ENCODE peak calls at places on chromosomes 4 and X, in five cellular contexts. W is ascending aorta, K is tibial nerve, L is mesendoderm, P is lung. V is an unnamed sample.

GRCh38 chrX:42615161-42615563 is 162.8 kb downstream of the PPP1R2C start:
- DNase-seq in W (no peak), K (no peak), L (peak), P (no peak), V (no peak)

GRCh38 chr4:126247409-126247808 is 932.7 kb downstream of the FAT4 start:
- DNase-seq in W (no peak), K (no peak), L (no peak), P (no peak), V (no peak)

GRCh38 chrX:115413246-115413878 is 123.8 kb downstream of the LUZP4 start:
- DNase-seq in W (no peak), K (no peak), L (no peak), P (no peak), V (no peak)

GRCh38 chrX:24026403-24026801 is 584 bp downstream of the KLHL15 start:
- DNase-seq in W (no peak), K (no peak), L (peak), P (no peak), V (no peak)

GRCh38 chrX:100994352-100995281 is 25.1 kb downstream of the ARL13A start:
- DNase-seq in W (no peak), K (no peak), L (peak), P (no peak), V (no peak)

GRCh38 chr4:3475041-3475712 is 12.1 kb downstream of the DOK7 start:
- DNase-seq in W (no peak), K (no peak), L (no peak), P (no peak), V (no peak)

GRCh38 chr4:175953960-175954521 is 111.6 kb upstream of the WDR17 start:
- DNase-seq in W (no peak), K (no peak), L (peak), P (no peak), V (no peak)

GRCh38 chrX:38800981-38801845 is at the start of gene MID1IP1:
- DNase-seq in W (peak), K (peak), L (peak), P (peak), V (peak)

GRCh38 chr4:186569533-186570192 is 14.3 kb upstream of the MTNR1A start:
- DNase-seq in W (no peak), K (no peak), L (no peak), P (no peak), V (no peak)

GRCh38 chr4:2333356-2333841 is 71.5 kb upstream of the MXD4 start:
- DNase-seq in W (no peak), K (no peak), L (no peak), P (peak), V (no peak)

GRCh38 chr4:152992027-152992426 is 55.9 kb downstream of the FHDC1 start:
- DNase-seq in W (no peak), K (no peak), L (peak), P (no peak), V (no peak)

GRCh38 chrX:68132749-68133148 is 300.5 kb downstream of the OPHN1 start:
- DNase-seq in W (no peak), K (no peak), L (no peak), P (no peak), V (no peak)

GRCh38 chr4:179116011-179116410 is 1673.8 kb upstream of the AGA start:
- DNase-seq in W (no peak), K (no peak), L (no peak), P (no peak), V (no peak)

GRCh38 chr4:42750091-42750490 is 93.2 kb upstream of the ATP8A1 start:
- DNase-seq in W (no peak), K (no peak), L (peak), P (no peak), V (no peak)

GRCh38 chr4:13302876-13303275 is 181.3 kb downstream of the RAB28 start:
- DNase-seq in W (no peak), K (no peak), L (no peak), P (no peak), V (no peak)

GRCh38 chrX:81708506-81708905 is 506.6 kb downstream of the SH3BGRL start:
- DNase-seq in W (no peak), K (no peak), L (no peak), P (no peak), V (no peak)

GRCh38 chr4:917466-917865 is 14.7 kb downstream of the GAK start:
- DNase-seq in W (no peak), K (no peak), L (no peak), P (no peak), V (no peak)

GRCh38 chr4:8285976-8286718 is 16.6 kb downstream of the HTRA3 start:
- DNase-seq in W (no peak), K (no peak), L (no peak), P (no peak), V (no peak)

GRCh38 chr4:118224239-118224829 is 128.5 kb downstream of the PRSS12 start:
- DNase-seq in W (no peak), K (no peak), L (peak), P (no peak), V (no peak)

GRCh38 chr4:189022441-189023035 is 883.3 kb downstream of the TRIML1 start:
- DNase-seq in W (no peak), K (no peak), L (peak), P (no peak), V (no peak)

GRCh38 chrX:104721854-104722253 is 155.9 kb downstream of the IL1RAPL2 start:
- DNase-seq in W (no peak), K (no peak), L (no peak), P (no peak), V (no peak)

GRCh38 chr4:26441110-26441509 is 49.2 kb downstream of the CCKAR start:
- DNase-seq in W (no peak), K (no peak), L (no peak), P (no peak), V (no peak)

GRCh38 chr4:1012031-1012739 is 759 bp downstream of the FGFRL1 start:
- DNase-seq in W (no peak), K (peak), L (peak), P (peak), V (peak)

GRCh38 chr4:148764720-148765119 is 322.5 kb upstream of the NR3C2 start:
- DNase-seq in W (no peak), K (no peak), L (no peak), P (no peak), V (no peak)

GRCh38 chr4:118398226-118399090 is 45.7 kb upstream of the PRSS12 start:
- DNase-seq in W (no peak), K (no peak), L (no peak), P (no peak), V (no peak)

GRCh38 chrX:97672608-97673007 is 788.9 kb downstream of the RPA4 start:
- DNase-seq in W (no peak), K (no peak), L (no peak), P (no peak), V (no peak)

DNA sequence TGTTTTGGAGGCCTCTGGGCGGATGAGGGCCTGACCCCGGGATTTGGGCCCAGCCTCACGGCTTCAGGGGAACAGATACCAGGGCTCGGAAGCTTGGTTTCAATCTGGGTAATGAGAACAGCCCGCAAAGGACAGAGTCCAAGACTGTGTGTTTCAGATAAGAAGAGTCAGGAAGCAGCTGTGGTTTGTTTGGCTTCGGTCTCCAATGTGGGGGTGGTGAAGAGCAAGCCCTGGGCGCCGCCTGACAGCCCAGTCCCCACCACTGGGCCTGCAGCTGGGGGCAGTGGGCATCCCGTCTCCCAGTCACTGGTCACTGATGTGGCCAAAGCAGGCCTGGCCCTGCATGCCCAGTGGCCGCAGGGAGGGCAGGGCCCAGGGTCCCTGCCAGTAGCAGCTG is 9.1 kb downstream of the WFS1 start:
- DNase-seq in W (no peak), K (no peak), L (no peak), P (peak), V (no peak)
- H3K27ac ChIP-seq in W (peak), K (peak), L (no peak), P (peak), V (no peak)

DNA sequence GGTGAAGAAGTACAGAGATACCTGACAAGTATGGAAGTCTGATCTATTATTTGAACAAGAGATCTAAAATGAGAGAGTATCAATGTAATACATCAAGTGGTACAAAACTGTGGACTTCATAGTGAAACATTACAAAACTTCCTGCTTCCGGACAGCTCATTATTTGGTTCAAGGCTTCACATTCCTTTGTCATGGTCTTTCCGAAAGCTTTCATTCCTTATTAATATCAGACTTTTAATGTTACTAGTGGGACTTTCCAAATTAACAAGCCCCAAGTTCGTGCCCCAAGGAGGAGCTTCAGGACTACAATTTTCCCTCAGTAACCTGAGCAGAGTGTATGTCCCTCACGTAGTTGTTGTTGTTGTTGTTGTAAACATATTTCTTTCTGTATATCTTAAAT is 1.2 kb downstream of the CHIC2 start:
- DNase-seq in W (no peak), K (no peak), L (no peak), P (no peak), V (no peak)
- H3K27ac ChIP-seq in W (peak), K (peak), L (no peak), P (peak), V (peak)

GRCh38 chr4:89054627-89055026 is 2.4 kb downstream of the FAM13A start:
- DNase-seq in W (no peak), K (no peak), L (no peak), P (no peak), V (no peak)

GRCh38 chr4:89056292-89056952 is 563 bp downstream of the FAM13A start:
- DNase-seq in W (no peak), K (no peak), L (no peak), P (no peak), V (no peak)

GRCh38 chr4:89055157-89056080 is 1.6 kb downstream of the FAM13A start:
- DNase-seq in W (no peak), K (no peak), L (peak), P (no peak), V (no peak)

GRCh38 chr4:89056953-89057398 is at the start of gene FAM13A:
- DNase-seq in W (peak), K (peak), L (peak), P (peak), V (no peak)
- H3K27ac ChIP-seq in W (peak), K (peak), L (no peak), P (peak), V (no peak)

GRCh38 chrX:10611441-10612090 is 8.8 kb downstream of the MID1 start:
- DNase-seq in W (no peak), K (no peak), L (no peak), P (no peak), V (no peak)

GRCh38 chrX:10607233-10607632 is 13.2 kb downstream of the MID1 start:
- DNase-seq in W (no peak), K (no peak), L (no peak), P (no peak), V (no peak)

GRCh38 chrX:10615931-10616780 is 4.2 kb downstream of the MID1 start:
- DNase-seq in W (no peak), K (peak), L (peak), P (no peak), V (no peak)

GRCh38 chrX:10608099-10608498 is 12.3 kb downstream of the MID1 start:
- DNase-seq in W (no peak), K (no peak), L (no peak), P (no peak), V (no peak)

DNA sequence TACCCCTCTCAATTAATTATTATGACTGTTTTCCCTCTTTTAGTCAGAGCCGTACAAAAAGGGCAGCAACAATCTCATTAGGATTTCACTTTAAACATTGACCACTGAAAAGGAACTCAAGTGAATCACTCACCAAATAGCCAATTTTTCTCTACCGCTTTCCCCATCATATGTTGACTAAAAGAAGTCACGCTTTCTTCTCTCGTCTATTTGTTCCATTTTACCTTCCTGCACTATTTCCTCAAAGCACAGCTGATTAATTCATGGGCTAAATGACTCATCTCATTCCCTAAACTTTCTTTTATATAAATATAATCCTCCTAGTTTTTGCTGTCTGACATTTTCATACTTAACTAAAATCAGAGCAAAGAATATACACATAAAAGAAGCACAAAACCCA is 8.2 kb downstream of the MID1 start:
- DNase-seq in W (no peak), K (no peak), L (no peak), P (no peak), V (no peak)
- H3K27ac ChIP-seq in W (no peak), K (peak), L (no peak), P (no peak), V (no peak)

GRCh38 chrX:45513042-45513441 is 312.4 kb upstream of the DIPK2B start:
- DNase-seq in W (no peak), K (no peak), L (peak), P (no peak), V (no peak)

GRCh38 chrX:45515262-45516215 is 314.9 kb upstream of the DIPK2B start:
- DNase-seq in W (peak), K (peak), L (peak), P (peak), V (peak)

GRCh38 chrX:45518552-45518951 is 317.9 kb upstream of the DIPK2B start:
- DNase-seq in W (no peak), K (no peak), L (no peak), P (no peak), V (no peak)

GRCh38 chrX:45517090-45517973 is 316.7 kb upstream of the DIPK2B start:
- DNase-seq in W (no peak), K (no peak), L (peak), P (no peak), V (no peak)
- H3K27ac ChIP-seq in W (no peak), K (peak), L (no peak), P (peak), V (no peak)

DNA sequence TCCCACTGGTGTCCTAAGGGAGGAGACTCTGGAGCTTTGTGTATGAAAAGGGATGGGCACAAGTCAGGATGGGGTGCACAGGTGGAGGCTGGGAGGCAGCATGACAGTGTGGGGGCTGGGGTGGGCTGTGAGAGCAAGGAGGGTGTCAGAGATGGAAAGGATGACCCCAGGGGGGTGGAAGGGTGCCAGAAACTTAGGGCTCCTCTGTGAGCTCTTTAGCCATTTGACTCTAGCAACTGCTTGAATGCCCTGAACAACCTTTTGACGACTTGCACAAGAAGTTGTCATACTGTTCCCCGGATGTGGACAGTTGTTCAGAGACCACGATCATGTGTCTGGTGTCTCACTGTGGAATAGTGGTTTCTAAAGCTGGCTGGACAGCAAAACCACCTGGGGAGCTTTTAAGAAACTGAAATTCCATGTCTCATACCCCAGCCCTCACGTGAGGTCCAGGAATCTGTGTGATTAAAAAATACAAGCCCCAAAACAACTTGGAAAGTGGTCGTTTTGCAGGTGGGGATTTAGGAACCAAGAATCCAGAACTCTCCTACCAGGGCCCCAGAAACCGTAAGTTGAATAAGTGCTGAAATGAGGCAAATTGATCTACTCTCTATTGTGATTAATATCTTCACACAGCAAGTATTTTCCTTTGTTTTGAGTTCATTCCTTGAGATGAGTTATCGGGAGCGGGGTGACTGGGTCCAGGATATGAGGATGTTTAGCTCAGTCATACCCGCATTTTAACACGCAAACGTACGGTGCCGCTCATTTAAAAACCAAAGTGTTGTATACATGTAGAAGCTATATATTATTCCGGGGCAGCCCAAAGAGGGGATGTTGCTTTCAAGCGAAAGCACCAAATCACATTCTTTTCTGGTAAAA is 3.4 kb downstream of the RHOH start:
- DNase-seq in W (no peak), K (no peak), L (no peak), P (peak), V (no peak)
- H3K27ac ChIP-seq in W (no peak), K (peak), L (no peak), P (no peak), V (peak)

GRCh38 chr4:51862781-51863180 is 19.8 kb downstream of the DCUN1D4 start:
- DNase-seq in W (no peak), K (no peak), L (no peak), P (no peak), V (no peak)

GRCh38 chr4:51858605-51859211 is 15.8 kb downstream of the DCUN1D4 start:
- DNase-seq in W (no peak), K (no peak), L (no peak), P (no peak), V (no peak)

GRCh38 chr4:51855751-51856150 is 12.8 kb downstream of the DCUN1D4 start:
- DNase-seq in W (no peak), K (no peak), L (no peak), P (no peak), V (no peak)

GRCh38 chr4:51862199-51862598 is 19.2 kb downstream of the DCUN1D4 start:
- DNase-seq in W (no peak), K (no peak), L (no peak), P (no peak), V (no peak)

DNA sequence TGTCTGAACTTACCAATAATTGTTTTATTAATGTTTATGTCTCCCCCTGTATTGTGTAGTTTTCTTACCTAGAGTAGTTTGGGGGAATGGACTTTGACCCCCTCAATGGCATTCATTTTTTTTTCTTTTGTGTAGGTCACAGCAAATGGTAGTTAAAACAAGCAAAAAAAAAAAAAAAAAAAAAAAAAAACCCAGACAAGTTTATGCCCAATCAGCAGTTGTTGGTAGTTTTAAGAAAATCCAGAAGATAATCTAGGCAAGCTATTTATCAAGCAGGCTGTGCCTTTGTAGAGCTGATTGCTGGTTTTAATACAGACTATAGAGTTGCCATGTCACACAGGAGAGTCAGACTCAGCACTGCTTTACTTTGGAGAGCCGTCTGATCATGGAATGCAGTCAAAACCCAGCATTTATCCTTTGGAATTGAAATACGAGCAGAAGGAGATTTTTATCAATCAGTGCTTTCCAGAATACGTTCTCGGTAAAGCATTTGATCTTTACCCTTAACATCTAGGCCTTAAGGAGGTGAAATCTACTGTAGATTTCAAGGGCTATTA is 16.6 kb downstream of the DCUN1D4 start:
- DNase-seq in W (no peak), K (no peak), L (no peak), P (no peak), V (no peak)
- H3K27ac ChIP-seq in W (no peak), K (no peak), L (no peak), P (no peak), V (no peak)

GRCh38 chrX:17581650-17582049 is 155.6 kb upstream of the SCML1 start:
- DNase-seq in W (no peak), K (no peak), L (no peak), P (no peak), V (no peak)
- H3K27ac ChIP-seq in W (peak), K (no peak), L (no peak), P (no peak), V (no peak)

DNA sequence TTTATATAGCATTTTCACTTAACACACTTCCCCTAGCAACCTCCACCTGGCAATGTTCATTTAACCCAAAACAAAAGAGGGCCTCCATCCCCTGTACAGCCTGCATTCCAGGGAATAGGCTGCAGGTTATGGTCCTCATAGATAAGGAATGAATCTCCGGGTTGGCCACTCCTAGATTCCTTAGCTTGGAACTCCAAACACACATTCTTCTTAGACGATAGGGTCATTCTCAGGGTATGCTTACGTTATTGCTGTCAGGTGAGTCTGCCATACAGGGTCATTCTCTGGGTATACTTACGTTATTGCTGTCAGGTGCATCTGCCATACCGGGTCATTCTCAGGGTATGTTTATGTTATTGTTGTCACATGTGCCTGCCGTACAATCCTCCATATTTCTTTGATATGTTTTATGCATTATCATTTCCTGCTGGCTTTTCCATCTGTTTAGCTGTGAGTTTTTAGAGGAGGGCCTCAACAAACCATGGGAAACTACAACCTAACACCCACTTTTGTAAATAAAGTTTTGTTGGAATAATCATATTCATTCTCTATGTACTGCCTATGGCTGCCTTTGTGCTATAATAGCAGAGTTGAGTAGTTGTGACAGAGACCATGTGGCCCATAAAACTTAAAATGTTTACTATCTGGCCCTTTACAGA is 8.3 kb upstream of the AFF1 start:
- DNase-seq in W (no peak), K (no peak), L (peak), P (no peak), V (no peak)
- H3K27ac ChIP-seq in W (no peak), K (no peak), L (no peak), P (no peak), V (no peak)

V was measured in CD4-positive, alpha-beta T cell.